ENCODE peak calls at places on chromosome 20, in six cellular contexts. One of them, this sample, is unnamed.

GRCh38 chr20:35700625-35701148 is 1.5 kb downstream of the ROMO1 start:
- DNase-seq in stimulated activated CD8-positive, alpha-beta memory T cell treated with anti-CD3 and anti-CD28 coated beads, Interleukin-2, amount 100 ng/mL, for 48 hours: no peak
- DNase-seq in T-helper 17 cell: no peak
- DNase-seq in RPMI8226: no peak
- DNase-seq in T follicular helper cell: no peak
- DNase-seq in heart left ventricle: no peak
- DNase-seq in this sample: no peak

GRCh38 chr20:53208110-53208908 is 236.2 kb downstream of the TSHZ2 start:
- DNase-seq in heart left ventricle: no peak
- DNase-seq in T-helper 17 cell: no peak
- DNase-seq in T follicular helper cell: no peak
- DNase-seq in RPMI8226: no peak
- DNase-seq in stimulated activated CD8-positive, alpha-beta memory T cell treated with anti-CD3 and anti-CD28 coated beads, Interleukin-2, amount 100 ng/mL, for 48 hours: peak
- DNase-seq in this sample: no peak

GRCh38 chr20:37395411-37395800 is 49.5 kb downstream of the SRC start:
- DNase-seq in RPMI8226: no peak
- DNase-seq in heart left ventricle: no peak
- DNase-seq in T follicular helper cell: no peak
- DNase-seq in stimulated activated CD8-positive, alpha-beta memory T cell treated with anti-CD3 and anti-CD28 coated beads, Interleukin-2, amount 100 ng/mL, for 48 hours: no peak
- DNase-seq in T-helper 17 cell: no peak
- DNase-seq in this sample: no peak

GRCh38 chr20:52192296-52193007 is 873 bp upstream of the ZFP64 start:
- DNase-seq in T follicular helper cell: no peak
- DNase-seq in heart left ventricle: peak
- DNase-seq in RPMI8226: peak
- DNase-seq in T-helper 17 cell: no peak
- DNase-seq in stimulated activated CD8-positive, alpha-beta memory T cell treated with anti-CD3 and anti-CD28 coated beads, Interleukin-2, amount 100 ng/mL, for 48 hours: peak
- DNase-seq in this sample: peak

GRCh38 chr20:21396045-21396893 is 1.1 kb downstream of the NKX2-4 start:
- DNase-seq in stimulated activated CD8-positive, alpha-beta memory T cell treated with anti-CD3 and anti-CD28 coated beads, Interleukin-2, amount 100 ng/mL, for 48 hours: no peak
- DNase-seq in T follicular helper cell: no peak
- DNase-seq in heart left ventricle: no peak
- DNase-seq in RPMI8226: no peak
- DNase-seq in T-helper 17 cell: no peak
- DNase-seq in this sample: no peak

GRCh38 chr20:35991142-35991771 is 22.9 kb downstream of the CNBD2 start:
- DNase-seq in T follicular helper cell: no peak
- DNase-seq in T-helper 17 cell: no peak
- DNase-seq in stimulated activated CD8-positive, alpha-beta memory T cell treated with anti-CD3 and anti-CD28 coated beads, Interleukin-2, amount 100 ng/mL, for 48 hours: no peak
- DNase-seq in heart left ventricle: no peak
- DNase-seq in RPMI8226: peak
- DNase-seq in this sample: peak

GRCh38 chr20:62425281-62426058 is 1.9 kb downstream of the RBBP8NL start:
- DNase-seq in T-helper 17 cell: no peak
- DNase-seq in T follicular helper cell: no peak
- DNase-seq in heart left ventricle: no peak
- DNase-seq in RPMI8226: no peak
- DNase-seq in stimulated activated CD8-positive, alpha-beta memory T cell treated with anti-CD3 and anti-CD28 coated beads, Interleukin-2, amount 100 ng/mL, for 48 hours: no peak
- DNase-seq in this sample: no peak

GRCh38 chr20:11108102-11108842 is 434.5 kb upstream of the JAG1 start:
- DNase-seq in RPMI8226: no peak
- DNase-seq in heart left ventricle: peak
- DNase-seq in T-helper 17 cell: no peak
- DNase-seq in stimulated activated CD8-positive, alpha-beta memory T cell treated with anti-CD3 and anti-CD28 coated beads, Interleukin-2, amount 100 ng/mL, for 48 hours: no peak
- DNase-seq in T follicular helper cell: no peak
- DNase-seq in this sample: no peak

GRCh38 chr20:49276895-49277785 is 717 bp downstream of the ZNFX1 start:
- DNase-seq in stimulated activated CD8-positive, alpha-beta memory T cell treated with anti-CD3 and anti-CD28 coated beads, Interleukin-2, amount 100 ng/mL, for 48 hours: peak
- DNase-seq in heart left ventricle: peak
- DNase-seq in RPMI8226: no peak
- DNase-seq in T-helper 17 cell: peak
- DNase-seq in T follicular helper cell: peak
- DNase-seq in this sample: no peak

GRCh38 chr20:59289994-59290393 is 10.4 kb upstream of the EDN3 start:
- DNase-seq in RPMI8226: no peak
- DNase-seq in T follicular helper cell: no peak
- DNase-seq in stimulated activated CD8-positive, alpha-beta memory T cell treated with anti-CD3 and anti-CD28 coated beads, Interleukin-2, amount 100 ng/mL, for 48 hours: no peak
- DNase-seq in heart left ventricle: no peak
- DNase-seq in T-helper 17 cell: no peak
- DNase-seq in this sample: no peak

GRCh38 chr20:401682-402495 is 6.2 kb upstream of the RBCK1 start:
- DNase-seq in T follicular helper cell: no peak
- DNase-seq in stimulated activated CD8-positive, alpha-beta memory T cell treated with anti-CD3 and anti-CD28 coated beads, Interleukin-2, amount 100 ng/mL, for 48 hours: no peak
- DNase-seq in T-helper 17 cell: no peak
- DNase-seq in heart left ventricle: no peak
- DNase-seq in RPMI8226: no peak
- DNase-seq in this sample: peak

GRCh38 chr20:36149469-36149868 is 5.1 kb upstream of the EPB41L1 start:
- DNase-seq in heart left ventricle: peak
- DNase-seq in T-helper 17 cell: no peak
- DNase-seq in T follicular helper cell: no peak
- DNase-seq in stimulated activated CD8-positive, alpha-beta memory T cell treated with anti-CD3 and anti-CD28 coated beads, Interleukin-2, amount 100 ng/mL, for 48 hours: no peak
- DNase-seq in RPMI8226: peak
- DNase-seq in this sample: no peak

GRCh38 chr20:57332105-57333089 is 2.8 kb downstream of the SPO11 start:
- DNase-seq in T follicular helper cell: no peak
- DNase-seq in RPMI8226: peak
- DNase-seq in T-helper 17 cell: no peak
- DNase-seq in stimulated activated CD8-positive, alpha-beta memory T cell treated with anti-CD3 and anti-CD28 coated beads, Interleukin-2, amount 100 ng/mL, for 48 hours: no peak
- DNase-seq in heart left ventricle: no peak
- DNase-seq in this sample: no peak

This sample was measured in fibroblast of villous mesenchyme.